ENCODE peak calls at places on chromosomes 13 and 19, in seven cellular contexts. C, Z, T, F, O, J and P are unnamed samples.

GRCh38 chr13:29532136-29532535 is 63.4 kb downstream of the SLC7A1 start:
- DNase-seq in C (no peak), Z (no peak), T (no peak), F (no peak), O (no peak), J (no peak), P (no peak)

GRCh38 chr13:80436571-80437169 is 95.7 kb upstream of the SPRY2 start:
- DNase-seq in C (no peak), Z (no peak), T (no peak), F (no peak), O (peak), J (no peak), P (no peak)

GRCh38 chr13:72495681-72496080 is 231.7 kb downstream of the MZT1 start:
- DNase-seq in C (no peak), Z (no peak), T (no peak), F (no peak), O (no peak), J (no peak), P (no peak)

GRCh38 chr13:99178636-99179035 is 22.0 kb upstream of the UBAC2 start:
- DNase-seq in C (no peak), Z (peak), T (no peak), F (no peak), O (no peak), J (no peak), P (no peak)

GRCh38 chr19:19211499-19212432 is at the start of gene NCAN:
- DNase-seq in C (no peak), Z (no peak), T (no peak), F (no peak), O (no peak), J (no peak), P (no peak)

GRCh38 chr19:44777715-44778347 is at the start of gene CBLC:
- DNase-seq in C (peak), Z (no peak), T (no peak), F (peak), O (no peak), J (no peak), P (no peak)

GRCh38 chr19:42284066-42284501 is 15.0 kb downstream of the CIC start:
- DNase-seq in C (no peak), Z (peak), T (peak), F (peak), O (peak), J (peak), P (no peak)

GRCh38 chr13:80469841-80470378 is 129.0 kb upstream of the SPRY2 start:
- DNase-seq in C (peak), Z (peak), T (no peak), F (peak), O (peak), J (no peak), P (peak)

GRCh38 chr13:46698910-46699460 is 98.0 kb downstream of the ESD start:
- DNase-seq in C (no peak), Z (no peak), T (peak), F (peak), O (no peak), J (no peak), P (peak)

GRCh38 chr13:45473627-45474026 is 8.9 kb downstream of the COG3 start:
- DNase-seq in C (no peak), Z (no peak), T (no peak), F (no peak), O (peak), J (no peak), P (peak)

GRCh38 chr13:94706854-94707399 is 5.4 kb downstream of the SOX21 start:
- DNase-seq in C (no peak), Z (no peak), T (peak), F (no peak), O (no peak), J (no peak), P (no peak)

GRCh38 chr13:93635687-93636086 is 409.1 kb downstream of the GPC6 start:
- DNase-seq in C (no peak), Z (peak), T (peak), F (no peak), O (no peak), J (no peak), P (peak)

GRCh38 chr19:7869910-7870511 is 4.2 kb downstream of the PRR36 start:
- DNase-seq in C (peak), Z (no peak), T (peak), F (no peak), O (peak), J (peak), P (no peak)